ENCODE peak calls at places on chromosomes 13 and 19, in four cellular contexts. B, J, K and Z are unnamed samples.

GRCh38 chr19:31530781-31531180 is 181.5 kb upstream of the TSHZ3 start:
- DNase-seq in B (no peak), J (no peak), K (no peak), Z (no peak)

GRCh38 chr19:15331419-15332310 is 674 bp downstream of the BRD4 start:
- DNase-seq in B (peak), J (peak), K (no peak), Z (peak)

GRCh38 chr13:60787083-60787482 is 390.1 kb downstream of the TDRD3 start:
- DNase-seq in B (no peak), J (no peak), K (no peak), Z (no peak)

GRCh38 chr19:16166417-16166816 is 6.9 kb downstream of the CIB3 start:
- DNase-seq in B (no peak), J (no peak), K (no peak), Z (no peak)

GRCh38 chr13:96527497-96527896 is 437.6 kb downstream of the HS6ST3 start:
- DNase-seq in B (no peak), J (no peak), K (no peak), Z (no peak)

GRCh38 chr13:98798849-98799645 is 46.6 kb upstream of the SLC15A1 start:
- DNase-seq in B (no peak), J (no peak), K (peak), Z (no peak)

GRCh38 chr19:28218728-28219127 is 994.2 kb downstream of the UQCRFS1 start:
- DNase-seq in B (no peak), J (no peak), K (no peak), Z (no peak)

GRCh38 chr19:19662866-19663291 is 597 bp downstream of the ATP13A1 start:
- DNase-seq in B (no peak), J (no peak), K (no peak), Z (peak)

GRCh38 chr19:2701361-2702169 is 929 bp downstream of the GNG7 start:
- DNase-seq in B (no peak), J (no peak), K (no peak), Z (no peak)

GRCh38 chr13:110726726-110727125 is 13.2 kb downstream of the ING1 start:
- DNase-seq in B (no peak), J (no peak), K (no peak), Z (peak)

GRCh38 chr13:27064252-27064995 is 107.2 kb downstream of the USP12 start:
- DNase-seq in B (no peak), J (no peak), K (no peak), Z (no peak)

GRCh38 chr19:29645911-29646310 is 19.4 kb upstream of the PLEKHF1 start:
- DNase-seq in B (no peak), J (peak), K (peak), Z (no peak)

GRCh38 chr19:55005684-55006488 is 32.2 kb downstream of the GP6 start:
- DNase-seq in B (peak), J (peak), K (peak), Z (peak)

GRCh38 chr19:51259348-51260245 is 8.7 kb downstream of the SIGLECL1 start:
- DNase-seq in B (peak), J (peak), K (no peak), Z (peak)

GRCh38 chr13:19345158-19345557 is 163.5 kb upstream of the TUBA3C start:
- DNase-seq in B (no peak), J (no peak), K (no peak), Z (no peak)

GRCh38 chr19:42132030-42132628 is at the start of gene POU2F2:
- DNase-seq in B (peak), J (no peak), K (no peak), Z (peak)

GRCh38 chr19:29524201-29524911 is 1.4 kb upstream of the VSTM2B start:
- DNase-seq in B (peak), J (peak), K (no peak), Z (no peak)

GRCh38 chr13:26616126-26616525 is 58.6 kb downstream of the WASF3 start:
- DNase-seq in B (no peak), J (peak), K (peak), Z (no peak)

GRCh38 chr19:927044-927706 is 1.3 kb downstream of the ARID3A start:
- DNase-seq in B (peak), J (no peak), K (no peak), Z (no peak)

GRCh38 chr19:52034051-52034728 is 6.0 kb upstream of the ZNF614 start:
- DNase-seq in B (no peak), J (no peak), K (peak), Z (no peak)

GRCh38 chr19:14695471-14695870 is 5.6 kb downstream of the ZNF333 start:
- DNase-seq in B (no peak), J (no peak), K (no peak), Z (no peak)

GRCh38 chr13:83221813-83222241 is 660.4 kb downstream of the SLITRK1 start:
- DNase-seq in B (no peak), J (peak), K (peak), Z (no peak)

GRCh38 chr13:28239374-28239773 is 101.0 kb downstream of the PAN3 start:
- DNase-seq in B (no peak), J (no peak), K (no peak), Z (no peak)

GRCh38 chr19:33215438-33216197 is 10.0 kb downstream of the SLC7A10 start:
- DNase-seq in B (no peak), J (no peak), K (no peak), Z (no peak)

GRCh38 chr19:43594710-43595604 is 977 bp downstream of the IRGQ start:
- DNase-seq in B (peak), J (peak), K (peak), Z (peak)

GRCh38 chr13:49409008-49409407 is 34.9 kb downstream of the CAB39L start:
- DNase-seq in B (peak), J (peak), K (no peak), Z (no peak)
- H3K27ac ChIP-seq in B (no peak), J (no peak), K (no peak), Z (no peak)

DNA sequence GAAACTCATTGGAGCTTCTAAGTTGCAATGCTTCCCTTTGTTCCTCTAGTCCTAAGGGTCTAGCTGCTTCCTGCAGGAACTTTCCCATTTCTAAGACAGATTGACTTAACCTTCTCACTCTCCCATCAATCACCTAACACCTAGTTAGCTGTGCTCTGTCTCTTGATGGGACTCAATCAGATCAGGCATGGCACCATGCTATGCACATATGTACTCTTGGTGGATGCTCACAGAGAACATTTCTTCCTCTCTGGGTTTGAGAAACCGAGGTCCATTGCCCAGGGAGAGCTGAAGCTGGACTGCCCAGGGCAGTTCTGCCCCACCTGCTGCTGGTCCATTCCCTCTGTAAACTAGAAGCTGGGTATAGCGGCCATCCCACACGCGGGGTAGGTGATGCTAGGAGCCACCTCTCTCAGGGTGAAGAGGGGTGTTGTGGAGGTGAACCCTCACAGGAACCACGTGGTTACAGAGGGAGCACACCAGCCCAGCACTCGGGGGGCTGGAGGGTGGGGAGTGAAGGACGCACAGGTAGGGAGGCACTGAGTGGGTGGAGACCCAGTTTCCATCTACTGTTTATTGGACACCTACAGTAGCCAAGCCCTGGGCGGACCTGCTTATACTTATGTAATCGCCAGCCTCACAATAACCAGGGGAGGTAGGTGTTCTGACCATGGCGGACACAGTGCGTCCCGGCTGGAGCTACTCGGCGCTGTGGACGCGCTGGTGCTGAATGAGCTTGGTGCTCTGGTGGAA is 3.1 kb upstream of the UBE2M start:
- DNase-seq in B (no peak), J (no peak), K (no peak), Z (no peak)
- H3K9ac ChIP-seq in B (no peak), J (no peak), K (no peak), Z (peak)

GRCh38 chr19:6519289-6519688 is 11.5 kb upstream of the TNFSF9 start:
- DNase-seq in B (no peak), J (peak), K (peak), Z (peak)

GRCh38 chr19:6521718-6522646 is 8.8 kb upstream of the TNFSF9 start:
- DNase-seq in B (no peak), J (no peak), K (no peak), Z (peak)

GRCh38 chr19:6527893-6528543 is 2.8 kb upstream of the TNFSF9 start:
- DNase-seq in B (no peak), J (no peak), K (no peak), Z (peak)

GRCh38 chr19:6524326-6524725 is 6.5 kb upstream of the TNFSF9 start:
- DNase-seq in B (no peak), J (no peak), K (no peak), Z (peak)

DNA sequence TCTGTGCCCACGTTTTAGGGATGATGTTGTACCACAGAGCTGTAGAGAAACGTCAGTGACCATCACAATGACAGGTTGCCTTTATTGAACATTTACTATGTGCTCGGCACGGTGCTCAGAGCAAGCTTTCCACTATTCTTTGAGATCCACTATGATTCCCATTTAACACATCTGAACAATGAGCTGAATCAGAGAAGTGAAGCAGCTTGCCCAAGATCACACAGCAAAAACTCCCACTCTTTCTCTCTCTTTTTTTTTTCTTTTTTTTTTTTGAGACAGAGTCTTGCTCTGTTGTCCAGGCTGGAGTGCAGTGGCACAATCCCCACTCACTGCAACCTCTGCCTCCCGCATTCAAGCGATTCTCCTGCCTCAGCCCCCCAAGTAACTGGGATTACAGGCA is 8.1 kb upstream of the TNFSF9 start:
- DNase-seq in B (no peak), J (no peak), K (no peak), Z (peak)
- H2AFZ ChIP-seq in B (no peak), J (peak), K (peak), Z (peak)

GRCh38 chr13:51739403-51740112 is 64.4 kb downstream of the DHRS12 start:
- DNase-seq in B (no peak), J (no peak), K (no peak), Z (no peak)
- H3K27ac ChIP-seq in B (no peak), J (no peak), K (no peak), Z (no peak)